ENCODE peak calls at places on chromosomes 2 and 18, in seven cellular contexts. One of them, this sample, is unnamed.
A peak's percentile ranks its signal among the peaks of the same experiment; 100 is the strongest.

GRCh38 chr18:22936515-22936914 is 3.4 kb downstream of the RBBP8 start:
- DNase-seq in substantia nigra: no peak
- DNase-seq in neuronal stem cell: no peak
- DNase-seq in NCI-H1092 treated with DMSO at 0.1 percent for 48 hours: no peak
- DNase-seq in GF-D8: no peak
- DNase-seq in Calu3: no peak
- DNase-seq in RPMI7951: no peak
- DNase-seq in this sample: no peak

GRCh38 chr18:22822024-22822423 is 111.1 kb upstream of the RBBP8 start:
- DNase-seq in Calu3: peak; percentile 37
- DNase-seq in GF-D8: peak; percentile 15
- DNase-seq in substantia nigra: no peak
- DNase-seq in neuronal stem cell: peak; percentile 65
- DNase-seq in RPMI7951: peak; percentile 53
- DNase-seq in NCI-H1092 treated with DMSO at 0.1 percent for 48 hours: no peak
- DNase-seq in this sample: no peak

GRCh38 chr2:19185061-19185460 is 173.4 kb downstream of the OSR1 start:
- DNase-seq in neuronal stem cell: no peak
- DNase-seq in RPMI7951: peak; percentile 65
- DNase-seq in Calu3: no peak
- DNase-seq in GF-D8: no peak
- DNase-seq in NCI-H1092 treated with DMSO at 0.1 percent for 48 hours: no peak
- DNase-seq in substantia nigra: no peak
- DNase-seq in this sample: no peak

GRCh38 chr2:215060851-215061541 is 77.4 kb downstream of the ABCA12 start:
- DNase-seq in substantia nigra: no peak
- DNase-seq in Calu3: no peak
- DNase-seq in GF-D8: no peak
- DNase-seq in RPMI7951: no peak
- DNase-seq in neuronal stem cell: no peak
- DNase-seq in NCI-H1092 treated with DMSO at 0.1 percent for 48 hours: peak; percentile 89
- DNase-seq in this sample: no peak

GRCh38 chr2:190512539-190513095 is 21.9 kb downstream of the NEMP2 start:
- DNase-seq in substantia nigra: no peak
- DNase-seq in NCI-H1092 treated with DMSO at 0.1 percent for 48 hours: no peak
- DNase-seq in neuronal stem cell: no peak
- DNase-seq in Calu3: peak; percentile 40
- DNase-seq in RPMI7951: peak; percentile 36
- DNase-seq in GF-D8: no peak
- DNase-seq in this sample: peak; percentile 10

GRCh38 chr2:121095257-121096080 is 189.5 kb downstream of the TFCP2L1 start:
- DNase-seq in RPMI7951: peak; percentile 56
- DNase-seq in substantia nigra: peak; percentile 54
- DNase-seq in neuronal stem cell: no peak
- DNase-seq in GF-D8: no peak
- DNase-seq in NCI-H1092 treated with DMSO at 0.1 percent for 48 hours: peak; percentile 71
- DNase-seq in Calu3: peak; percentile 75
- DNase-seq in this sample: peak; percentile 48

GRCh38 chr2:215619989-215620388 is 184.1 kb upstream of the FN1 start:
- DNase-seq in RPMI7951: peak; percentile 87
- DNase-seq in GF-D8: no peak
- DNase-seq in NCI-H1092 treated with DMSO at 0.1 percent for 48 hours: no peak
- DNase-seq in Calu3: peak; percentile 67
- DNase-seq in neuronal stem cell: no peak
- DNase-seq in substantia nigra: peak; percentile 1
- DNase-seq in this sample: peak; percentile 65

GRCh38 chr2:96760986-96761832 is 507 bp downstream of the CNNM4 start:
- DNase-seq in GF-D8: no peak
- DNase-seq in NCI-H1092 treated with DMSO at 0.1 percent for 48 hours: peak; percentile 47
- DNase-seq in neuronal stem cell: no peak
- DNase-seq in Calu3: peak; percentile 46
- DNase-seq in substantia nigra: peak; percentile 39
- DNase-seq in RPMI7951: peak; percentile 51
- DNase-seq in this sample: no peak

GRCh38 chr2:17043173-17043572 is 377.5 kb upstream of the CYRIA start:
- DNase-seq in NCI-H1092 treated with DMSO at 0.1 percent for 48 hours: no peak
- DNase-seq in Calu3: no peak
- DNase-seq in substantia nigra: no peak
- DNase-seq in RPMI7951: peak; percentile 4
- DNase-seq in neuronal stem cell: no peak
- DNase-seq in GF-D8: no peak
- DNase-seq in this sample: no peak

GRCh38 chr2:133986076-133986837 is 267.6 kb upstream of the MGAT5 start:
- DNase-seq in substantia nigra: no peak
- DNase-seq in neuronal stem cell: no peak
- DNase-seq in Calu3: peak; percentile 11
- DNase-seq in RPMI7951: peak; percentile 74
- DNase-seq in GF-D8: no peak
- DNase-seq in NCI-H1092 treated with DMSO at 0.1 percent for 48 hours: no peak
- DNase-seq in this sample: no peak

GRCh38 chr18:1513519-1513918 is 608.8 kb downstream of the ADCYAP1 start:
- DNase-seq in NCI-H1092 treated with DMSO at 0.1 percent for 48 hours: no peak
- DNase-seq in GF-D8: no peak
- DNase-seq in RPMI7951: peak; percentile 41
- DNase-seq in substantia nigra: no peak
- DNase-seq in neuronal stem cell: no peak
- DNase-seq in Calu3: no peak
- DNase-seq in this sample: no peak

GRCh38 chr2:64858541-64859031 is 130.6 kb upstream of the SLC1A4 start:
- DNase-seq in neuronal stem cell: no peak
- DNase-seq in NCI-H1092 treated with DMSO at 0.1 percent for 48 hours: no peak
- DNase-seq in substantia nigra: no peak
- DNase-seq in RPMI7951: no peak
- DNase-seq in GF-D8: peak; percentile 44
- DNase-seq in Calu3: no peak
- DNase-seq in this sample: peak; percentile 74

This sample was measured in HL-60.